ENCODE peak calls at places on chromosomes 6 and 20, in five cellular contexts. Q is activated T-cell treated with anti-CD3 and anti-CD28 coated beads for 1 hour; V is CD8-positive, alpha-beta memory T cell; T is EL; F is CD4-positive, CD25-positive, alpha-beta regulatory T cell. B is an unnamed sample.

GRCh38 chr20:21033817-21034216 is 72.3 kb downstream of the LINC00237 start:
- DNase-seq in Q (no peak), V (no peak), T (no peak), F (no peak), B (no peak)

GRCh38 chr6:116329156-116329555 is 41.6 kb upstream of the DSE start:
- DNase-seq in Q (no peak), V (no peak), T (peak), F (no peak), B (no peak)

GRCh38 chr6:104537185-104537584 is 322.5 kb downstream of the HACE1 start:
- DNase-seq in Q (no peak), V (no peak), T (peak), F (no peak), B (no peak)

GRCh38 chr6:13733178-13733851 is 21.7 kb upstream of the RANBP9 start:
- DNase-seq in Q (no peak), V (no peak), T (peak), F (no peak), B (no peak)

GRCh38 chr20:44780226-44780625 is 30.1 kb downstream of the RIMS4 start:
- DNase-seq in Q (peak), V (no peak), T (peak), F (no peak), B (peak)

GRCh38 chr20:723756-724155 is 44.5 kb downstream of the SLC52A3 start:
- DNase-seq in Q (no peak), V (no peak), T (no peak), F (no peak), B (no peak)

GRCh38 chr6:114343782-114344144 is 940 bp upstream of the HS3ST5 start:
- DNase-seq in Q (no peak), V (no peak), T (no peak), F (no peak), B (no peak)

GRCh38 chr6:131362070-131362469 is 211.0 kb upstream of the ARG1 start:
- DNase-seq in Q (no peak), V (no peak), T (peak), F (no peak), B (no peak)

GRCh38 chr20:25580711-25581110 is 4.6 kb downstream of the NINL start:
- DNase-seq in Q (no peak), V (no peak), T (no peak), F (no peak), B (no peak)

GRCh38 chr20:38806855-38807655 is 1.6 kb downstream of the PPP1R16B start:
- DNase-seq in Q (peak), V (peak), T (no peak), F (peak), B (no peak)

GRCh38 chr6:149366237-149366921 is 33.7 kb upstream of the SUMO4 start:
- DNase-seq in Q (no peak), V (peak), T (no peak), F (no peak), B (no peak)

GRCh38 chr6:22681761-22682160 is 112.4 kb downstream of the HDGFL1 start:
- DNase-seq in Q (no peak), V (no peak), T (no peak), F (no peak), B (no peak)

GRCh38 chr6:65064844-65065243 is 642.2 kb downstream of the EYS start:
- DNase-seq in Q (no peak), V (no peak), T (no peak), F (no peak), B (no peak)

GRCh38 chr20:4667371-4667773 is 54.3 kb upstream of the PRND start:
- DNase-seq in Q (no peak), V (no peak), T (no peak), F (no peak), B (no peak)

GRCh38 chr6:139531148-139531547 is 156.7 kb upstream of the CITED2 start:
- DNase-seq in Q (no peak), V (peak), T (no peak), F (peak), B (no peak)

GRCh38 chr6:55913213-55914195 is 38.1 kb upstream of the BMP5 start:
- DNase-seq in Q (no peak), V (no peak), T (no peak), F (no peak), B (no peak)

GRCh38 chr6:88922775-88923548 is 40.5 kb downstream of the RNGTT start:
- DNase-seq in Q (no peak), V (no peak), T (peak), F (no peak), B (no peak)

GRCh38 chr20:51184289-51184688 is 161.4 kb upstream of the KCNG1 start:
- DNase-seq in Q (no peak), V (no peak), T (peak), F (no peak), B (no peak)